ENCODE peak calls at places on chromosomes 16 and 17, in seven cellular contexts. One of them, this sample, is unnamed.

GRCh38 chr16:48000622-48001021 is 155.2 kb downstream of the ABCC12 start:
- DNase-seq in T-helper 2 cell: no peak
- DNase-seq in progenitor cell of endocrine pancreas: no peak
- DNase-seq in NCI-H1048: no peak
- DNase-seq in LoVo: no peak
- DNase-seq in ovary: no peak
- DNase-seq in iPS DF 6.9: no peak
- DNase-seq in this sample: no peak

GRCh38 chr16:66049865-66050264 is 316.6 kb upstream of the CDH5 start:
- DNase-seq in progenitor cell of endocrine pancreas: no peak
- DNase-seq in T-helper 2 cell: no peak
- DNase-seq in iPS DF 6.9: no peak
- DNase-seq in NCI-H1048: no peak
- DNase-seq in ovary: no peak
- DNase-seq in LoVo: no peak
- DNase-seq in this sample: no peak

GRCh38 chr17:70076189-70076588 is 1.2 kb downstream of the KCNJ16 start:
- DNase-seq in ovary: no peak
- DNase-seq in progenitor cell of endocrine pancreas: no peak
- DNase-seq in iPS DF 6.9: no peak
- DNase-seq in NCI-H1048: no peak
- DNase-seq in LoVo: no peak
- DNase-seq in T-helper 2 cell: no peak
- DNase-seq in this sample: no peak

GRCh38 chr17:13541032-13541480 is 60.7 kb downstream of the HS3ST3A1 start:
- DNase-seq in ovary: no peak
- DNase-seq in T-helper 2 cell: no peak
- DNase-seq in iPS DF 6.9: no peak
- DNase-seq in LoVo: peak; percentile 23
- DNase-seq in NCI-H1048: no peak
- DNase-seq in progenitor cell of endocrine pancreas: no peak
- DNase-seq in this sample: peak; percentile 95

GRCh38 chr17:42531455-42532354 is 4.3 kb upstream of the NAGLU start:
- DNase-seq in LoVo: peak; percentile 77
- DNase-seq in NCI-H1048: no peak
- DNase-seq in iPS DF 6.9: no peak
- DNase-seq in T-helper 2 cell: peak; percentile 53
- DNase-seq in progenitor cell of endocrine pancreas: peak; percentile 42
- DNase-seq in ovary: no peak
- DNase-seq in this sample: peak; percentile 47

GRCh38 chr17:36657763-36658490 is 56.5 kb downstream of the MRM1 start:
- DNase-seq in NCI-H1048: no peak
- DNase-seq in ovary: no peak
- DNase-seq in LoVo: no peak
- DNase-seq in progenitor cell of endocrine pancreas: peak; percentile 21
- DNase-seq in T-helper 2 cell: no peak
- DNase-seq in iPS DF 6.9: no peak
- DNase-seq in this sample: no peak

GRCh38 chr16:56686758-56687157 is 4.5 kb downstream of the MT1X start:
- DNase-seq in NCI-H1048: no peak
- DNase-seq in ovary: no peak
- DNase-seq in progenitor cell of endocrine pancreas: no peak
- DNase-seq in iPS DF 6.9: no peak
- DNase-seq in T-helper 2 cell: no peak
- DNase-seq in LoVo: no peak
- DNase-seq in this sample: no peak

GRCh38 chr16:4927661-4928060 is 9.3 kb downstream of the PPL start:
- DNase-seq in ovary: no peak
- DNase-seq in T-helper 2 cell: no peak
- DNase-seq in iPS DF 6.9: no peak
- DNase-seq in NCI-H1048: no peak
- DNase-seq in progenitor cell of endocrine pancreas: no peak
- DNase-seq in LoVo: no peak
- DNase-seq in this sample: no peak

GRCh38 chr17:10055251-10055975 is 143.0 kb downstream of the GAS7 start:
- DNase-seq in iPS DF 6.9: no peak
- DNase-seq in NCI-H1048: no peak
- DNase-seq in LoVo: no peak
- DNase-seq in T-helper 2 cell: no peak
- DNase-seq in ovary: no peak
- DNase-seq in progenitor cell of endocrine pancreas: no peak
- DNase-seq in this sample: no peak

GRCh38 chr16:52578829-52579193 is 31.9 kb upstream of the TOX3 start:
- DNase-seq in progenitor cell of endocrine pancreas: no peak
- DNase-seq in ovary: no peak
- DNase-seq in NCI-H1048: no peak
- DNase-seq in T-helper 2 cell: no peak
- DNase-seq in iPS DF 6.9: no peak
- DNase-seq in LoVo: no peak
- DNase-seq in this sample: no peak

GRCh38 chr16:24543949-24544348 is 4.6 kb downstream of the RBBP6 start:
- DNase-seq in progenitor cell of endocrine pancreas: no peak
- DNase-seq in iPS DF 6.9: no peak
- DNase-seq in T-helper 2 cell: no peak
- DNase-seq in NCI-H1048: no peak
- DNase-seq in ovary: no peak
- DNase-seq in LoVo: no peak
- DNase-seq in this sample: no peak

GRCh38 chr17:47295037-47295873 is 28.5 kb upstream of the EFCAB13 start:
- DNase-seq in progenitor cell of endocrine pancreas: no peak
- DNase-seq in T-helper 2 cell: no peak
- DNase-seq in LoVo: no peak
- DNase-seq in iPS DF 6.9: no peak
- DNase-seq in NCI-H1048: no peak
- DNase-seq in ovary: no peak
- DNase-seq in this sample: no peak

GRCh38 chr16:70454221-70455034 is at the start of gene FCSK:
- DNase-seq in progenitor cell of endocrine pancreas: peak; percentile 80
- DNase-seq in iPS DF 6.9: no peak
- DNase-seq in T-helper 2 cell: peak; percentile 71
- DNase-seq in ovary: peak; percentile 69
- DNase-seq in NCI-H1048: no peak
- DNase-seq in LoVo: peak; percentile 78
- DNase-seq in this sample: peak; percentile 75

GRCh38 chr17:42779942-42780815 is at the start of gene WNK4:
- DNase-seq in NCI-H1048: no peak
- DNase-seq in T-helper 2 cell: no peak
- DNase-seq in iPS DF 6.9: no peak
- DNase-seq in progenitor cell of endocrine pancreas: no peak
- DNase-seq in LoVo: peak; percentile 52
- DNase-seq in ovary: no peak
- DNase-seq in this sample: no peak

GRCh38 chr17:41785876-41786226 is 660 bp downstream of the JUP start:
- DNase-seq in ovary: peak; percentile 57
- DNase-seq in LoVo: peak; percentile 69
- DNase-seq in progenitor cell of endocrine pancreas: peak; percentile 64
- DNase-seq in NCI-H1048: no peak
- DNase-seq in T-helper 2 cell: no peak
- DNase-seq in iPS DF 6.9: no peak
- DNase-seq in this sample: no peak

GRCh38 chr17:66957951-66958579 is 6.4 kb upstream of the CACNG4 start:
- DNase-seq in T-helper 2 cell: no peak
- DNase-seq in LoVo: no peak
- DNase-seq in ovary: no peak
- DNase-seq in progenitor cell of endocrine pancreas: no peak
- DNase-seq in NCI-H1048: no peak
- DNase-seq in iPS DF 6.9: no peak
- DNase-seq in this sample: no peak

GRCh38 chr16:15996432-15997109 is 47.2 kb downstream of the ABCC1 start:
- DNase-seq in iPS DF 6.9: no peak
- DNase-seq in T-helper 2 cell: no peak
- DNase-seq in NCI-H1048: no peak
- DNase-seq in LoVo: peak; percentile 34
- DNase-seq in progenitor cell of endocrine pancreas: no peak
- DNase-seq in ovary: peak; percentile 71
- DNase-seq in this sample: peak; percentile 99

GRCh38 chr17:80478487-80479245 is 2.3 kb upstream of the NPTX1 start:
- DNase-seq in T-helper 2 cell: no peak
- DNase-seq in progenitor cell of endocrine pancreas: no peak
- DNase-seq in iPS DF 6.9: no peak
- DNase-seq in ovary: no peak
- DNase-seq in LoVo: no peak
- DNase-seq in NCI-H1048: no peak
- DNase-seq in this sample: no peak